ENCODE peak calls at places on chromosomes 4 and X, in seven cellular contexts. Y is mammary epithelial cell; U is left lung; S is colonic mucosa; W is CD8-positive, alpha-beta T cell; M is lower lobe of right lung; H is SK-N-SH. C is an unnamed sample.
A peak's percentile ranks its signal among the peaks of the same experiment; 100 is the strongest.

GRCh38 chrX:149638860-149639259 is 7.3 kb upstream of the TMEM185A start:
- DNase-seq in Y (peak; percentile 34), U (no peak), S (no peak), W (no peak), M (no peak), H (no peak), C (no peak)

GRCh38 chr4:47050986-47051725 is 19.8 kb downstream of the GABRB1 start:
- DNase-seq in Y (no peak), U (no peak), S (no peak), W (no peak), M (no peak), H (no peak), C (no peak)

GRCh38 chrX:68754406-68754805 is 74.4 kb upstream of the EFNB1 start:
- DNase-seq in Y (no peak), U (no peak), S (no peak), W (no peak), M (no peak), H (no peak), C (no peak)

GRCh38 chrX:21715825-21716224 is 42.1 kb downstream of the SMPX start:
- DNase-seq in Y (no peak), U (no peak), S (no peak), W (no peak), M (no peak), H (peak; percentile 36), C (no peak)

GRCh38 chrX:44306336-44306735 is 37.1 kb downstream of the EFHC2 start:
- DNase-seq in Y (peak; percentile 20), U (no peak), S (peak; percentile 42), W (no peak), M (no peak), H (no peak), C (no peak)

GRCh38 chr4:47068986-47069385 is 37.6 kb downstream of the GABRB1 start:
- DNase-seq in Y (no peak), U (no peak), S (no peak), W (no peak), M (no peak), H (no peak), C (no peak)

GRCh38 chr4:128384091-128384520 is 96.5 kb upstream of the PGRMC2 start:
- DNase-seq in Y (no peak), U (no peak), S (no peak), W (no peak), M (no peak), H (no peak), C (no peak)

GRCh38 chr4:2824329-2825183 is 19.1 kb upstream of the ADD1 start:
- DNase-seq in Y (no peak), U (peak; percentile 67), S (no peak), W (no peak), M (peak; percentile 41), H (no peak), C (peak; percentile 56)

GRCh38 chrX:154317391-154318000 is 21.9 kb downstream of the TKTL1 start:
- DNase-seq in Y (peak; percentile 2), U (no peak), S (no peak), W (no peak), M (no peak), H (peak; percentile 51), C (peak; percentile 71)

GRCh38 chrX:150094996-150095395 is 156.7 kb upstream of the EOLA2 start:
- DNase-seq in Y (no peak), U (no peak), S (no peak), W (no peak), M (no peak), H (no peak), C (no peak)

GRCh38 chr4:153564630-153565525 is 98.7 kb downstream of the TMEM131L start:
- DNase-seq in Y (no peak), U (no peak), S (peak; percentile 28), W (no peak), M (no peak), H (no peak), C (no peak)

GRCh38 chr4:169254546-169254983 is 16.2 kb downstream of the SH3RF1 start:
- DNase-seq in Y (peak; percentile 45), U (no peak), S (peak; percentile 42), W (no peak), M (no peak), H (no peak), C (no peak)

GRCh38 chr4:108287834-108288413 is 119.2 kb upstream of the LEF1 start:
- DNase-seq in Y (no peak), U (no peak), S (no peak), W (no peak), M (no peak), H (no peak), C (no peak)

GRCh38 chrX:13666836-13667235 is 13.9 kb downstream of the TCEANC start:
- DNase-seq in Y (peak; percentile 45), U (no peak), S (no peak), W (no peak), M (no peak), H (no peak), C (no peak)

GRCh38 chrX:5936438-5936837 is 292.2 kb downstream of the NLGN4X start:
- DNase-seq in Y (peak; percentile 17), U (no peak), S (no peak), W (no peak), M (no peak), H (no peak), C (no peak)

GRCh38 chrX:154750301-154751120 is at the start of gene GAB3:
- DNase-seq in Y (no peak), U (peak; percentile 88), S (no peak), W (no peak), M (peak; percentile 64), H (peak; percentile 65), C (peak; percentile 66)

GRCh38 chrX:39614680-39614998 is 483.1 kb downstream of the BCOR start:
- DNase-seq in Y (no peak), U (no peak), S (no peak), W (no peak), M (no peak), H (no peak), C (peak; percentile 39)

GRCh38 chr4:31461425-31461824 is 741.3 kb downstream of the PCDH7 start:
- DNase-seq in Y (peak; percentile 71), U (no peak), S (no peak), W (no peak), M (no peak), H (no peak), C (no peak)

GRCh38 chr4:113547487-113548042 is 214.0 kb downstream of the CAMK2D start:
- DNase-seq in Y (peak; percentile 98), U (peak; percentile 81), S (peak; percentile 95), W (peak; percentile 73), M (peak; percentile 88), H (peak; percentile 67), C (peak; percentile 64)

GRCh38 chrX:115957862-115958490 is 212.6 kb upstream of the AGTR2 start:
- DNase-seq in Y (no peak), U (no peak), S (no peak), W (no peak), M (no peak), H (peak; percentile 41), C (peak; percentile 54)

GRCh38 chr4:144557404-144557803 is 88.6 kb upstream of the HHIP start:
- DNase-seq in Y (no peak), U (no peak), S (no peak), W (no peak), M (no peak), H (no peak), C (no peak)

GRCh38 chrX:12890467-12890866 is 16.0 kb upstream of the TLR8 start:
- DNase-seq in Y (no peak), U (no peak), S (no peak), W (no peak), M (no peak), H (no peak), C (no peak)

GRCh38 chrX:70168238-70169188 is 8.8 kb upstream of the DGAT2L6 start:
- DNase-seq in Y (peak; percentile 19), U (no peak), S (no peak), W (no peak), M (no peak), H (no peak), C (peak; percentile 36)

GRCh38 chrX:81202989-81203388 is 1.1 kb downstream of the SH3BGRL start:
- DNase-seq in Y (no peak), U (no peak), S (no peak), W (no peak), M (no peak), H (no peak), C (no peak)
- H3K4me3 ChIP-seq in Y (peak overlapping the region; percentile 64), U (peak overlapping the region; percentile 30), S (peak overlapping the region; percentile 45), W (peak overlapping the region; percentile 90), M (peak overlapping the region; percentile 66), H (peak overlapping the region; percentile 69), C (peak overlapping the region; percentile 14)

GRCh38 chr4:125325733-125326132 is 11.0 kb downstream of the FAT4 start:
- DNase-seq in Y (no peak), U (no peak), S (no peak), W (no peak), M (no peak), H (no peak), C (peak; percentile 6)

GRCh38 chr4:125319311-125319710 is 4.6 kb downstream of the FAT4 start:
- DNase-seq in Y (no peak), U (no peak), S (no peak), W (no peak), M (no peak), H (no peak), C (no peak)

GRCh38 chr4:125322363-125322730 is 7.6 kb downstream of the FAT4 start:
- DNase-seq in Y (peak; percentile 14), U (no peak), S (no peak), W (no peak), M (no peak), H (no peak), C (no peak)

GRCh38 chr4:125323547-125324100 is 8.9 kb downstream of the FAT4 start:
- DNase-seq in Y (peak; percentile 27), U (no peak), S (no peak), W (no peak), M (no peak), H (no peak), C (no peak)

DNA sequence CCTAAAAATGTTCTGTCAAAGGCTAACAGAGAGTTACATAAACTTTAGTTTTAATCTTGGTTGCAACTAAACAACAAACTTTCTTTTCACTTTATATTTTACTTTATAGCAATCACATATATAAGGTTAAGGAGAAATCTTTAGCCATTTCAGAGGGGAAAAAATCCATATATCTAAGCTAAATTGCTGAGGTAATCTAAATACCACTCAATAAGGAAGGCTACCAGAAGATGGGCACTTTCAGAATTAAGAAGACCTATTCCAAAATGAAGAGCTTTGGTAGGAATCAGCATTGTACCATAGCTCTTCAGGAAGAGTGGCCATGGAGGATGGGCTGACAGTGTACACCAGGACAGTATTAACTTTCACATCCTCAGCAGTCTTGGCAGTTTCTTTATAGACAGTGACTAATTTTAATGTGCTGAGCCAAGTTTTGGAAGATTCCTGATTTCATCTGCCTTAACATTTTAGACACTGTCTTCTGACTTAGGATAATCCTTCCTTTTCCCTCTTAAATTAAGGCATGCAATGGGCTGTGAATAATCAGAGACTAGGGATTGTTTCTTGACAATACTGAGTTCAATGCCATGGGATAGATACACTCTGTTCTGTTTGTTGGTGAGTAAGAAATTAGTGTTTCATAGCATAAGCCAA is 7.1 kb downstream of the FAT4 start:
- DNase-seq in Y (peak; percentile 19), U (no peak), S (no peak), W (no peak), M (no peak), H (no peak), C (no peak)
- H3K36me3 ChIP-seq in Y (no peaks in the 10 kb centered on the region), U (no peaks in the 10 kb centered on the region), S (no peaks in the 10 kb centered on the region), W (no peaks in the 10 kb centered on the region), M (no peaks in the 10 kb centered on the region), H (peaks cover 29% of the 10 kb centered on the region), C (no peaks in the 10 kb centered on the region)

GRCh38 chrX:119041175-119041574 is 31.6 kb upstream of the CT47C1 start:
- DNase-seq in Y (peak; percentile 26), U (no peak), S (peak; percentile 51), W (no peak), M (no peak), H (no peak), C (no peak)
- H3K27me3 ChIP-seq in Y (no peaks in the 10 kb centered on the region), U (no peaks in the 10 kb centered on the region), S (no peaks in the 10 kb centered on the region), W (no peaks in the 10 kb centered on the region), M (no peaks in the 10 kb centered on the region), H (no peaks in the 10 kb centered on the region), C (no peaks in the 10 kb centered on the region)

GRCh38 chr4:85929926-85930325 is 429.9 kb downstream of the MAPK10 start:
- DNase-seq in Y (peak; percentile 3), U (peak; percentile 78), S (peak; percentile 65), W (no peak), M (peak; percentile 58), H (no peak), C (peak; percentile 20)
- H3K4me3 ChIP-seq in Y (no peak overlapping the region), U (no peak overlapping the region), S (peak overlapping the region; percentile 12), W (no peak overlapping the region), M (peak overlapping the region; percentile 33), H (no peak overlapping the region), C (peak overlapping the region; percentile 13)

C was measured in H7.